ENCODE peak calls at places on chromosomes 1 and 21, in five cellular contexts. One of them, this sample, is unnamed.

GRCh38 chr21:27248791-27249190 is 281.9 kb upstream of the ADAMTS5 start:
- DNase-seq in AG09319: no peak
- DNase-seq in endothelial cell of umbilical vein: no peak
- DNase-seq in Caco-2: no peak
- DNase-seq in choroid plexus epithelial cell: no peak
- DNase-seq in this sample: no peak

GRCh38 chr1:181594553-181594952 is 111.2 kb downstream of the CACNA1E start:
- DNase-seq in choroid plexus epithelial cell: no peak
- DNase-seq in endothelial cell of umbilical vein: no peak
- DNase-seq in AG09319: no peak
- DNase-seq in Caco-2: no peak
- DNase-seq in this sample: no peak

GRCh38 chr1:214120951-214121350 is 133.2 kb downstream of the PROX1 start:
- DNase-seq in Caco-2: no peak
- DNase-seq in endothelial cell of umbilical vein: no peak
- DNase-seq in AG09319: no peak
- DNase-seq in choroid plexus epithelial cell: no peak
- DNase-seq in this sample: no peak

GRCh38 chr21:24727803-24728425 is 879.4 kb downstream of the MRPL39 start:
- DNase-seq in Caco-2: no peak
- DNase-seq in endothelial cell of umbilical vein: no peak
- DNase-seq in choroid plexus epithelial cell: no peak
- DNase-seq in AG09319: no peak
- DNase-seq in this sample: no peak

GRCh38 chr1:21662426-21663250 is 6.5 kb downstream of the RAP1GAP start:
- DNase-seq in AG09319: no peak
- DNase-seq in Caco-2: no peak
- DNase-seq in choroid plexus epithelial cell: no peak
- DNase-seq in endothelial cell of umbilical vein: no peak
- DNase-seq in this sample: no peak

GRCh38 chr1:1400576-1401456 is 1.7 kb upstream of the CCNL2 start:
- DNase-seq in Caco-2: no peak
- DNase-seq in choroid plexus epithelial cell: peak; percentile 14
- DNase-seq in endothelial cell of umbilical vein: no peak
- DNase-seq in AG09319: no peak
- DNase-seq in this sample: no peak

GRCh38 chr1:151371744-151372410 is 628 bp downstream of the SELENBP1 start:
- DNase-seq in endothelial cell of umbilical vein: peak; percentile 78
- DNase-seq in AG09319: peak; percentile 22
- DNase-seq in Caco-2: no peak
- DNase-seq in choroid plexus epithelial cell: no peak
- DNase-seq in this sample: no peak

GRCh38 chr1:219324629-219325367 is 151.1 kb downstream of the LYPLAL1 start:
- DNase-seq in endothelial cell of umbilical vein: peak; percentile 83
- DNase-seq in choroid plexus epithelial cell: peak; percentile 92
- DNase-seq in AG09319: peak; percentile 78
- DNase-seq in Caco-2: no peak
- DNase-seq in this sample: no peak

GRCh38 chr1:22717038-22717758 is 6.6 kb downstream of the EPHB2 start:
- DNase-seq in choroid plexus epithelial cell: no peak
- DNase-seq in endothelial cell of umbilical vein: no peak
- DNase-seq in AG09319: no peak
- DNase-seq in Caco-2: peak; percentile 86
- DNase-seq in this sample: no peak

GRCh38 chr1:204478921-204479320 is 15.7 kb downstream of the PIK3C2B start:
- DNase-seq in AG09319: no peak
- DNase-seq in choroid plexus epithelial cell: no peak
- DNase-seq in Caco-2: no peak
- DNase-seq in endothelial cell of umbilical vein: peak; percentile 50
- DNase-seq in this sample: no peak

GRCh38 chr1:1918901-1919303 is at the start of gene TMEM52:
- DNase-seq in Caco-2: peak; percentile 87
- DNase-seq in endothelial cell of umbilical vein: no peak
- DNase-seq in choroid plexus epithelial cell: no peak
- DNase-seq in AG09319: no peak
- DNase-seq in this sample: no peak

GRCh38 chr1:2003564-2004131 is at the start of gene CFAP74:
- DNase-seq in choroid plexus epithelial cell: peak; percentile 60
- DNase-seq in AG09319: no peak
- DNase-seq in Caco-2: peak; percentile 66
- DNase-seq in endothelial cell of umbilical vein: no peak
- DNase-seq in this sample: peak; percentile 94

GRCh38 chr1:55860816-55861519 is 645.8 kb upstream of the USP24 start:
- DNase-seq in Caco-2: no peak
- DNase-seq in endothelial cell of umbilical vein: peak; percentile 58
- DNase-seq in AG09319: no peak
- DNase-seq in choroid plexus epithelial cell: peak; percentile 40
- DNase-seq in this sample: no peak

GRCh38 chr21:46504681-46505080 is 46.0 kb downstream of the DIP2A start:
- DNase-seq in choroid plexus epithelial cell: no peak
- DNase-seq in AG09319: no peak
- DNase-seq in Caco-2: no peak
- DNase-seq in endothelial cell of umbilical vein: no peak
- DNase-seq in this sample: no peak

GRCh38 chr1:153798468-153798780 is 23.2 kb downstream of the SLC27A3 start:
- DNase-seq in AG09319: no peak
- DNase-seq in choroid plexus epithelial cell: no peak
- DNase-seq in endothelial cell of umbilical vein: no peak
- DNase-seq in Caco-2: no peak
- DNase-seq in this sample: no peak

GRCh38 chr1:52368383-52369172 is 2.6 kb upstream of the CC2D1B start:
- DNase-seq in endothelial cell of umbilical vein: peak; percentile 48
- DNase-seq in AG09319: no peak
- DNase-seq in Caco-2: peak; percentile 70
- DNase-seq in choroid plexus epithelial cell: peak; percentile 50
- DNase-seq in this sample: peak; percentile 77

GRCh38 chr21:44697811-44698734 is 1.1 kb downstream of the KRTAP10-12 start:
- DNase-seq in choroid plexus epithelial cell: peak; percentile 9
- DNase-seq in endothelial cell of umbilical vein: no peak
- DNase-seq in Caco-2: peak; percentile 61
- DNase-seq in AG09319: no peak
- DNase-seq in this sample: no peak

GRCh38 chr21:18914570-18914969 is 511.0 kb upstream of the TMPRSS15 start:
- DNase-seq in AG09319: no peak
- DNase-seq in choroid plexus epithelial cell: no peak
- DNase-seq in endothelial cell of umbilical vein: no peak
- DNase-seq in Caco-2: no peak
- DNase-seq in this sample: no peak

GRCh38 chr1:53409695-53410094 is 49.5 kb upstream of the DMRTB1 start:
- DNase-seq in AG09319: no peak
- DNase-seq in choroid plexus epithelial cell: no peak
- DNase-seq in Caco-2: no peak
- DNase-seq in endothelial cell of umbilical vein: no peak
- DNase-seq in this sample: no peak

GRCh38 chr1:48596036-48596435 is 124.0 kb upstream of the SPATA6 start:
- DNase-seq in AG09319: no peak
- DNase-seq in endothelial cell of umbilical vein: no peak
- DNase-seq in choroid plexus epithelial cell: peak; percentile 23
- DNase-seq in Caco-2: no peak
- DNase-seq in this sample: no peak

GRCh38 chr1:75969550-75969949 is 37.3 kb upstream of the ASB17 start:
- DNase-seq in Caco-2: no peak
- DNase-seq in choroid plexus epithelial cell: peak; percentile 21
- DNase-seq in AG09319: no peak
- DNase-seq in endothelial cell of umbilical vein: no peak
- DNase-seq in this sample: no peak

GRCh38 chr1:211257831-211258225 is 1.3 kb upstream of the RCOR3 start:
- DNase-seq in Caco-2: no peak
- DNase-seq in AG09319: no peak
- DNase-seq in choroid plexus epithelial cell: peak; percentile 53
- DNase-seq in endothelial cell of umbilical vein: no peak
- DNase-seq in this sample: no peak

GRCh38 chr1:76281306-76281705 is 206.8 kb downstream of the ST6GALNAC3 start:
- DNase-seq in choroid plexus epithelial cell: peak; percentile 8
- DNase-seq in Caco-2: no peak
- DNase-seq in AG09319: no peak
- DNase-seq in endothelial cell of umbilical vein: no peak
- DNase-seq in this sample: no peak

GRCh38 chr1:156538711-156539440 is 33.5 kb downstream of the IQGAP3 start:
- DNase-seq in Caco-2: no peak
- DNase-seq in choroid plexus epithelial cell: no peak
- DNase-seq in AG09319: no peak
- DNase-seq in endothelial cell of umbilical vein: no peak
- DNase-seq in this sample: no peak

GRCh38 chr1:156076609-156077429 is 5.4 kb downstream of the MEX3A start:
- DNase-seq in AG09319: no peak
- DNase-seq in choroid plexus epithelial cell: no peak
- DNase-seq in endothelial cell of umbilical vein: no peak
- DNase-seq in Caco-2: no peak
- DNase-seq in this sample: peak; percentile 74

GRCh38 chr1:39081266-39082139 is 55.4 kb downstream of the NDUFS5 start:
- DNase-seq in endothelial cell of umbilical vein: no peak
- DNase-seq in Caco-2: no peak
- DNase-seq in choroid plexus epithelial cell: no peak
- DNase-seq in AG09319: no peak
- DNase-seq in this sample: peak; percentile 73

GRCh38 chr1:229544587-229544986 is 13.9 kb downstream of the ABCB10 start:
- DNase-seq in choroid plexus epithelial cell: no peak
- DNase-seq in AG09319: no peak
- DNase-seq in Caco-2: no peak
- DNase-seq in endothelial cell of umbilical vein: no peak
- DNase-seq in this sample: no peak

GRCh38 chr1:28340221-28340974 is 11.6 kb downstream of the MED18 start:
- DNase-seq in choroid plexus epithelial cell: no peak
- DNase-seq in endothelial cell of umbilical vein: no peak
- DNase-seq in Caco-2: no peak
- DNase-seq in AG09319: no peak
- DNase-seq in this sample: no peak

GRCh38 chr1:28338897-28339296 is 10.1 kb downstream of the MED18 start:
- DNase-seq in Caco-2: no peak
- DNase-seq in AG09319: no peak
- DNase-seq in choroid plexus epithelial cell: no peak
- DNase-seq in endothelial cell of umbilical vein: no peak
- DNase-seq in this sample: no peak

GRCh38 chr1:28339551-28339950 is 10.7 kb downstream of the MED18 start:
- DNase-seq in endothelial cell of umbilical vein: no peak
- DNase-seq in Caco-2: no peak
- DNase-seq in choroid plexus epithelial cell: no peak
- DNase-seq in AG09319: no peak
- DNase-seq in this sample: no peak

GRCh38 chr1:28343405-28343804 is 14.6 kb downstream of the MED18 start:
- DNase-seq in choroid plexus epithelial cell: peak; percentile 89
- DNase-seq in AG09319: no peak
- DNase-seq in endothelial cell of umbilical vein: no peak
- DNase-seq in Caco-2: no peak
- DNase-seq in this sample: no peak

DNA sequence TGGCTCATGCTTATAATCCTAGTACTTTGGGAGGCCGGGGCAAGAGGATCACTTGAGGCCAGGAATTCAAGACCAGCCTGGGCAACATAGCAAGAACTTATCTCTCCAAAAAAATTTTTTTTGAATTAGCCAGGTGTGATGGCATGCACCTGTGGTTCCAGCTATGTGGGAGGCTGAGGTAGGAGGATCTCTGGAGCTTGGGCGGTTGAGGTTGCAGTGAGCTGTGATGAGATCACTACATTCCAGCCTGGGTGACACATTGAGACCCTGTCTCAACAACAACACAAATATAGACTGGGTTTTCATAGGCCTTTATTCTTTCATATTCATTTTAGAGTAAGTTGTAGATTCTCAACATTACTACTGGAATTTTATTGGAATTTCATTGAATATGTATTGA is 12.8 kb downstream of the MED18 start:
- DNase-seq in Caco-2: no peak
- DNase-seq in endothelial cell of umbilical vein: no peak
- DNase-seq in AG09319: no peak
- DNase-seq in choroid plexus epithelial cell: peak; percentile 24
- DNase-seq in this sample: no peak
- TF ChIP-seq CTCF in Caco-2: no peak
- TF ChIP-seq CTCF in endothelial cell of umbilical vein: no peak
- TF ChIP-seq CTCF in AG09319: no peak
- TF ChIP-seq CTCF in choroid plexus epithelial cell: no peak
- TF ChIP-seq CTCF in this sample: no peak

GRCh38 chr1:111030590-111030989 is 66.9 kb upstream of the LRIF1 start:
- DNase-seq in AG09319: peak; percentile 7
- DNase-seq in choroid plexus epithelial cell: peak; percentile 72
- DNase-seq in Caco-2: no peak
- DNase-seq in endothelial cell of umbilical vein: peak; percentile 50
- DNase-seq in this sample: peak; percentile 33
- TF ChIP-seq CTCF in AG09319: peak; percentile 94
- TF ChIP-seq CTCF in choroid plexus epithelial cell: peak; percentile 90
- TF ChIP-seq CTCF in Caco-2: peak; percentile 62
- TF ChIP-seq CTCF in endothelial cell of umbilical vein: peak; percentile 72
- TF ChIP-seq CTCF in this sample: peak; percentile 60

DNA sequence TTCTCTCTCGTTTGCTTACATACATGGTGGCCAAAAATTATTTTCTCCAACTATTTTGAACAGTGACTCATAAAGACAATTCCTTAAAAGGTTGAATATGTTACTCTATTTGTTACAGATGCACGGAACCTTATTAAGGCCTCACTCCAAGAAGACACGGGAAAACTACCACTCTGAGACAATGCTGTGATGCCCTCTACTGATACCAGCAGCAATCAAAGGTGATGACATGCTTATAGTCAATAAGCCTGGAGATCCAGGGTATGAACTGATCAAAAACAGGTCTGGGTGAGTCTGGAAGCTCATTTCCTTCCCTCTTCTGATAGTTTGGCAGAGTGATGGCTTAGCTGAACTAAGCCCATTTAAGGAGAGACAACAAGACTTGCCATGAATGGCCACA is 563.0 kb downstream of the LRRIQ3 start:
- DNase-seq in choroid plexus epithelial cell: no peak
- DNase-seq in endothelial cell of umbilical vein: peak; percentile 12
- DNase-seq in Caco-2: no peak
- DNase-seq in AG09319: no peak
- DNase-seq in this sample: no peak
- TF ChIP-seq CTCF in choroid plexus epithelial cell: no peak
- TF ChIP-seq CTCF in endothelial cell of umbilical vein: no peak
- TF ChIP-seq CTCF in Caco-2: no peak
- TF ChIP-seq CTCF in AG09319: no peak
- TF ChIP-seq CTCF in this sample: no peak

DNA sequence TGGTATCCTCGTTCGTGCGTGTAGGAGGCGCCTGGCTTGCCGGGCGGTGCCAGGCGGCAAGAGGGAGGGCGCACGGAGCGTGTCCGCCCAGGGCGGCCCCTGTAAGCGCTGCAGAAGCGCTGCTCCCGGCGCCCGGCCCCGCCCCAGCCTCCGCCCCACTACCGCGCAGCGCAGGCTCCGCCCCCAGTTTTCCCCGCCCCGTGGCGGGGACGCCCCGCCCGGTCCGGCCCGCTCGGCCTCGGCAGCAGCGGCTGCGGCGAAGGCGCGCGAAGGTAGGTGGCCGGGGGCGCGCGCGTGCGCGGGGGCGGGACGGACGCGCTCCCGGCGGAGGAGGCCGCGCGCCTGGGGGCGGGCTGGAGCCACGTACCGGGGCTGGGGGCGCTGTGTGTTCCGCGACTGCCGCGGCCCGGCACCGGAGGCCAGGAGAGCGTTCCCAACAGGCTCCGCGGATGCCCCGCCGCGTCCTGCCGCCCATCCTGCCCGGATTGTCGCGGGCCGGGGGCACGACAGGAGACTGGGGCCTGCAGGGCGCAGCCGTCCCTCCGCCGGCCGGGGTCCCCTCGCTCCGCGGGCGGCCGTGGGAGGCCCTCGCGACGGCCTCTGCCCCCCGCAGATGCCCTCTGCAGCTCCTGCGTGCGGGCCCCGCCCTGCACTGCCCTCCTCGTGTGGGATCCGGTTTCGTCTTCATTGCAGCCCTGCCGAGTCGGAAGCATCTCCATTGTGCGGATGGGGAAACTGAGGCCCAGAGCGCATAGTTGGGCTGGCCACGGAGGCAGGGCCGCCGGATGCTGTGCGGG is 7.7 kb upstream of the CROCC start:
- DNase-seq in endothelial cell of umbilical vein: peak; percentile 99
- DNase-seq in choroid plexus epithelial cell: peak; percentile 99
- DNase-seq in AG09319: peak; percentile 88
- DNase-seq in Caco-2: peak; percentile 91
- DNase-seq in this sample: peak; percentile 97
- TF ChIP-seq CTCF in endothelial cell of umbilical vein: peak; percentile 27
- TF ChIP-seq CTCF in choroid plexus epithelial cell: no peak
- TF ChIP-seq CTCF in AG09319: no peak
- TF ChIP-seq CTCF in Caco-2: peak; percentile 13
- TF ChIP-seq CTCF in this sample: no peak